ENCODE peak calls at places on chromosomes 12 and 14, in four cellular contexts. T, V, L and B are unnamed samples.

GRCh38 chr14:35117112-35117511 is 4.7 kb downstream of the PPP2R3C start:
- ATAC-seq in T (no peak), V (no peak), L (no peak), B (no peak)

GRCh38 chr12:79925492-79925891 is 9.4 kb downstream of the PPP1R12A start:
- ATAC-seq in T (no peak), V (no peak), L (no peak), B (no peak)

GRCh38 chr12:110733857-110734373 is 8.8 kb downstream of the PPP1CC start:
- ATAC-seq in T (no peak), V (no peak), L (no peak), B (no peak)

GRCh38 chr12:122878780-122879612 is 16.9 kb downstream of the VPS37B start:
- ATAC-seq in T (no peak), V (no peak), L (no peak), B (no peak)

GRCh38 chr14:106207316-106207715 is 680.9 kb downstream of the TMEM121 start:
- ATAC-seq in T (no peak), V (no peak), L (no peak), B (no peak)

GRCh38 chr12:44497044-44497443 is 379.1 kb downstream of the NELL2 start:
- ATAC-seq in T (no peak), V (no peak), L (no peak), B (no peak)

GRCh38 chr12:121224591-121224990 is 14.7 kb downstream of the P2RX4 start:
- ATAC-seq in T (no peak), V (no peak), L (no peak), B (no peak)

GRCh38 chr14:54669759-54670630 is 103.1 kb downstream of the SAMD4A start:
- ATAC-seq in T (no peak), V (no peak), L (no peak), B (peak)

GRCh38 chr12:45547822-45548221 is 181.7 kb upstream of the ARID2 start:
- ATAC-seq in T (no peak), V (no peak), L (peak), B (no peak)

GRCh38 chr12:56836800-56837663 is 73.9 kb downstream of the HSD17B6 start:
- ATAC-seq in T (no peak), V (no peak), L (peak), B (no peak)

GRCh38 chr12:3042394-3042793 is 34.8 kb upstream of the TSPAN9 start:
- ATAC-seq in T (no peak), V (no peak), L (peak), B (no peak)

GRCh38 chr14:98931911-98932310 is 340.1 kb downstream of the BCL11B start:
- ATAC-seq in T (no peak), V (no peak), L (no peak), B (no peak)

GRCh38 chr14:92704036-92704804 is 44.2 kb downstream of the LGMN start:
- ATAC-seq in T (no peak), V (no peak), L (peak), B (peak)

GRCh38 chr12:16555630-16556029 is 50.3 kb downstream of the LMO3 start:
- ATAC-seq in T (no peak), V (peak), L (no peak), B (no peak)

GRCh38 chr12:112792306-112792705 is 758 bp downstream of the RPH3A start:
- ATAC-seq in T (no peak), V (no peak), L (no peak), B (no peak)

GRCh38 chr14:105974902-105975301 is 448.5 kb downstream of the TMEM121 start:
- ATAC-seq in T (no peak), V (no peak), L (peak), B (no peak)

GRCh38 chr14:91315844-91316267 is 71.4 kb upstream of the GPR68 start:
- ATAC-seq in T (no peak), V (no peak), L (peak), B (no peak)

GRCh38 chr12:93819048-93819491 is 141.9 kb downstream of the CRADD start:
- ATAC-seq in T (peak), V (peak), L (no peak), B (peak)

GRCh38 chr14:79809849-79810612 is 401.3 kb downstream of the DIO2 start:
- ATAC-seq in T (no peak), V (no peak), L (no peak), B (no peak)

GRCh38 chr14:79476552-79476951 is 734.8 kb downstream of the DIO2 start:
- ATAC-seq in T (no peak), V (no peak), L (no peak), B (no peak)

GRCh38 chr12:94404854-94405253 is 54.8 kb downstream of the CEP83 start:
- ATAC-seq in T (no peak), V (no peak), L (no peak), B (no peak)

GRCh38 chr12:131167334-131167733 is 213.6 kb downstream of the ADGRD1 start:
- ATAC-seq in T (no peak), V (peak), L (no peak), B (no peak)

GRCh38 chr14:74913986-74914573 is 9.0 kb downstream of the RPS6KL1 start:
- ATAC-seq in T (peak), V (peak), L (peak), B (peak)

GRCh38 chr12:116015525-116015924 is 262.0 kb downstream of the MED13L start:
- ATAC-seq in T (peak), V (peak), L (peak), B (no peak)

GRCh38 chr14:71478542-71478941 is 453.7 kb upstream of the RGS6 start:
- ATAC-seq in T (no peak), V (no peak), L (peak), B (no peak)

GRCh38 chr12:91889970-91890369 is 255.7 kb downstream of the BTG1 start:
- ATAC-seq in T (no peak), V (no peak), L (no peak), B (no peak)

GRCh38 chr12:64450711-64451486 is 1.0 kb upstream of the TBK1 start:
- ATAC-seq in T (no peak), V (no peak), L (no peak), B (no peak)

GRCh38 chr14:33836203-33836894 is 114.5 kb downstream of the EGLN3 start:
- ATAC-seq in T (no peak), V (no peak), L (no peak), B (no peak)

GRCh38 chr12:2681426-2682205 is 113.2 kb upstream of the FKBP4 start:
- ATAC-seq in T (no peak), V (no peak), L (no peak), B (no peak)

GRCh38 chr14:103434868-103435442 is 49.7 kb downstream of the MARK3 start:
- ATAC-seq in T (no peak), V (no peak), L (no peak), B (no peak)

GRCh38 chr14:58639842-58640484 is 2.2 kb downstream of the DACT1 start:
- ATAC-seq in T (no peak), V (peak), L (no peak), B (no peak)

GRCh38 chr12:32970465-32971110 is 74.0 kb upstream of the PKP2 start:
- ATAC-seq in T (no peak), V (no peak), L (no peak), B (no peak)

GRCh38 chr12:56374726-56375597 is 12.3 kb upstream of the APOF start:
- ATAC-seq in T (no peak), V (no peak), L (peak), B (no peak)

GRCh38 chr12:121996050-121996944 is 25.4 kb upstream of the BCL7A start:
- ATAC-seq in T (peak), V (no peak), L (no peak), B (no peak)

GRCh38 chr14:92737619-92738188 is 10.7 kb downstream of the LGMN start:
- ATAC-seq in T (no peak), V (no peak), L (no peak), B (no peak)